ENCODE peak calls at places on chromosomes 6 and 20, in seven cellular contexts. G is stimulated activated naive CD8-positive, alpha-beta T cell treated with anti-CD3 and anti-CD28 coated beads, Interleukin-15, Interleukin-2, amounts not matched to agents 100 U/mL and 50 U/mL, for 24 hours; S is prostate gland; C is ACHN; X is EL; O is occipital lobe; J is DMS153. Z is an unnamed sample.

GRCh38 chr6:105087571-105088211 is 92.1 kb downstream of the POPDC3 start:
- DNase-seq in X (peak; percentile 62), J (peak; percentile 25), G (peak; percentile 20), S (peak; percentile 62), O (no peak), C (peak; percentile 50), Z (no peak)

GRCh38 chr6:111943723-111944122 is 70.5 kb upstream of the FYN start:
- DNase-seq in S (no peak), G (no peak), X (no peak), O (no peak), C (no peak), J (no peak), Z (no peak)

GRCh38 chr6:159525445-159526031 is 167.5 kb downstream of the SOD2 start:
- DNase-seq in G (no peak), C (no peak), X (no peak), S (no peak), O (no peak), J (no peak), Z (no peak)

GRCh38 chr20:17869295-17869994 is 99.1 kb downstream of the SNX5 start:
- DNase-seq in G (no peak), J (no peak), C (no peak), O (no peak), S (no peak), X (no peak), Z (no peak)

GRCh38 chr6:37696841-37697735 is 595 bp downstream of the MDGA1 start:
- DNase-seq in S (no peak), O (no peak), G (peak; percentile 50), C (peak; percentile 16), X (peak; percentile 48), J (no peak), Z (no peak)

GRCh38 chr6:28896505-28897392 is 27.0 kb downstream of the TRIM27 start:
- DNase-seq in O (peak; percentile 27), S (peak; percentile 52), J (peak; percentile 57), C (peak; percentile 72), G (peak; percentile 45), X (peak; percentile 68), Z (peak; percentile 36)

GRCh38 chr6:2630891-2631458 is 119.7 kb downstream of the MYLK4 start:
- DNase-seq in S (no peak), J (no peak), O (no peak), G (no peak), X (peak; percentile 46), C (no peak), Z (no peak)

GRCh38 chr6:158408552-158409130 is 96.4 kb downstream of the TULP4 start:
- DNase-seq in C (no peak), G (no peak), O (peak; percentile 22), S (no peak), J (no peak), X (peak; percentile 26), Z (no peak)

GRCh38 chr6:138550346-138550767 is 51.1 kb upstream of the NHSL1 start:
- DNase-seq in X (no peak), S (no peak), O (no peak), G (no peak), C (no peak), J (no peak), Z (no peak)

GRCh38 chr20:37968726-37969401 is 64.4 kb downstream of the TTI1 start:
- DNase-seq in S (no peak), J (peak; percentile 32), O (no peak), X (peak; percentile 8), C (no peak), G (no peak), Z (no peak)

GRCh38 chr6:4405609-4406212 is 270.3 kb upstream of the ECI2 start:
- DNase-seq in O (no peak), X (no peak), J (no peak), G (no peak), S (no peak), C (no peak), Z (no peak)

GRCh38 chr20:46767127-46767761 is 57.8 kb downstream of the SLC2A10 start:
- DNase-seq in J (peak; percentile 16), C (peak; percentile 38), S (peak; percentile 20), O (no peak), X (peak; percentile 38), G (peak; percentile 29), Z (peak; percentile 45)

GRCh38 chr20:46071573-46071972 is 18.2 kb downstream of the NCOA5 start:
- DNase-seq in G (no peak), J (no peak), C (no peak), X (no peak), O (no peak), S (no peak), Z (no peak)

GRCh38 chr20:61719691-61720347 is 345.9 kb downstream of the TAF4 start:
- DNase-seq in O (no peak), C (no peak), G (peak; percentile 8), X (no peak), S (no peak), J (no peak), Z (no peak)

GRCh38 chr20:6765469-6766058 is 1.9 kb upstream of the BMP2 start:
- DNase-seq in X (peak; percentile 58), S (no peak), C (peak; percentile 50), O (peak; percentile 3), G (no peak), J (peak; percentile 53), Z (peak; percentile 6)

GRCh38 chr6:112298021-112298745 is 43.8 kb upstream of the LAMA4 start:
- DNase-seq in O (no peak), G (no peak), C (no peak), X (peak; percentile 85), J (no peak), S (no peak), Z (no peak)

GRCh38 chr6:120632975-120633374 is 701.3 kb downstream of the TBC1D32 start:
- DNase-seq in G (no peak), X (no peak), O (no peak), J (no peak), S (no peak), C (no peak), Z (no peak)

GRCh38 chr6:126268087-126268486 is 71.8 kb upstream of the CENPW start:
- DNase-seq in G (no peak), O (no peak), X (no peak), J (no peak), C (no peak), S (no peak), Z (no peak)

GRCh38 chr6:64547594-64548268 is 912.1 kb downstream of the PHF3 start:
- DNase-seq in J (no peak), S (no peak), X (no peak), C (no peak), G (no peak), O (no peak), Z (no peak)

GRCh38 chr6:152669894-152670293 is 27.8 kb upstream of the MYCT1 start:
- DNase-seq in J (no peak), O (no peak), C (peak; percentile 33), G (no peak), X (peak; percentile 13), S (no peak), Z (no peak)

GRCh38 chr6:33772114-33772830 is 16.7 kb downstream of the LEMD2 start:
- DNase-seq in C (no peak), O (no peak), X (peak; percentile 53), S (no peak), J (no peak), G (no peak), Z (no peak)

GRCh38 chr20:57325632-57326356 is 3.8 kb upstream of the SPO11 start:
- DNase-seq in C (no peak), G (no peak), X (no peak), O (no peak), S (no peak), J (no peak), Z (no peak)

GRCh38 chr20:49769125-49769581 is 43.5 kb upstream of the SLC9A8 start:
- DNase-seq in X (no peak), C (no peak), S (no peak), G (no peak), J (no peak), O (no peak), Z (no peak)

GRCh38 chr6:53484409-53485280 is 60.3 kb downstream of the GCLC start:
- DNase-seq in S (peak; percentile 82), X (peak; percentile 69), J (peak; percentile 24), C (peak; percentile 64), O (peak; percentile 11), G (peak; percentile 75), Z (peak; percentile 12)

GRCh38 chr6:44386929-44387345 is 569 bp upstream of the CDC5L start:
- DNase-seq in O (no peak), J (no peak), C (no peak), G (no peak), X (peak; percentile 42), S (no peak), Z (peak; percentile 49)